ENCODE peak calls at places on chromosomes 4 and X, in four cellular contexts. H is GM12891, I is sigmoid colon, X is transverse colon. P is an unnamed sample.

GRCh38 chr4:72846280-72847111 is 223.0 kb downstream of the COX18 start:
- DNase-seq in H (no peak), X (no peak), I (no peak), P (no peak)

GRCh38 chr4:127783026-127783769 is 1.1 kb downstream of the HSPA4L start:
- DNase-seq in X (peak), I (peak), H (peak), P (no peak)

GRCh38 chr4:57405359-57405758 is 295.2 kb upstream of the IGFBP7 start:
- DNase-seq in X (no peak), I (no peak), H (no peak), P (no peak)

GRCh38 chr4:41882622-41883347 is 52.4 kb upstream of the TMEM33 start:
- DNase-seq in X (no peak), H (peak), I (no peak), P (peak)

GRCh38 chr4:17169699-17170098 is 271.3 kb upstream of the LDB2 start:
- DNase-seq in I (no peak), H (no peak), X (no peak), P (no peak)

GRCh38 chr4:117324851-117325491 is 239.6 kb upstream of the TRAM1L1 start:
- DNase-seq in I (no peak), X (no peak), H (no peak), P (no peak)

GRCh38 chrX:37380920-37381319 is 31.8 kb downstream of the PRRG1 start:
- DNase-seq in X (no peak), I (no peak), H (no peak), P (peak)

GRCh38 chrX:22063284-22063683 is 31.2 kb downstream of the PHEX start:
- DNase-seq in I (no peak), X (no peak), H (peak), P (no peak)

GRCh38 chr4:108901271-108901670 is 138.4 kb upstream of the ETNPPL start:
- DNase-seq in X (no peak), H (no peak), I (no peak), P (no peak)

GRCh38 chr4:37675587-37676290 is 10.4 kb downstream of the RELL1 start:
- DNase-seq in I (no peak), X (peak), H (peak), P (no peak)

GRCh38 chrX:74349387-74349786 is 45.4 kb downstream of the ZCCHC13 start:
- DNase-seq in H (no peak), I (no peak), X (no peak), P (no peak)

GRCh38 chr4:184953971-184954370 is 64.3 kb upstream of the HELT start:
- DNase-seq in I (no peak), H (no peak), X (no peak), P (no peak)

GRCh38 chrX:74009041-74009440 is 294.9 kb upstream of the ZCCHC13 start:
- DNase-seq in H (no peak), I (no peak), X (no peak), P (no peak)

GRCh38 chr4:110071466-110071865 is 126.9 kb downstream of the ELOVL6 start:
- DNase-seq in X (peak), I (no peak), H (no peak), P (no peak)

GRCh38 chr4:40309250-40309774 is 25.8 kb upstream of the CHRNA9 start:
- DNase-seq in I (peak), X (peak), H (no peak), P (no peak)

GRCh38 chrX:142043196-142043595 is 139.5 kb downstream of the MAGEC1 start:
- DNase-seq in X (no peak), H (no peak), I (no peak), P (no peak)

GRCh38 chrX:46180258-46180687 is 364.9 kb downstream of the ZNF674 start:
- DNase-seq in H (no peak), I (no peak), X (no peak), P (no peak)

GRCh38 chrX:110286126-110286525 is 31.8 kb downstream of the AMMECR1 start:
- DNase-seq in X (no peak), H (no peak), I (peak), P (peak)

GRCh38 chrX:2967998-2968909 is 38.1 kb upstream of the ARSH start:
- DNase-seq in I (no peak), X (peak), H (no peak), P (no peak)

GRCh38 chr4:7942019-7942556 is 2.4 kb upstream of the AFAP1 start:
- DNase-seq in I (peak), X (no peak), H (no peak), P (no peak)

GRCh38 chr4:7936963-7937362 is 2.7 kb downstream of the AFAP1 start:
- DNase-seq in I (no peak), X (no peak), H (no peak), P (no peak)

GRCh38 chr4:7941111-7942018 is 1.7 kb upstream of the AFAP1 start:
- DNase-seq in X (no peak), H (no peak), I (peak), P (no peak)

GRCh38 chr4:7939377-7940108 is at the start of gene AFAP1:
- DNase-seq in H (peak), I (peak), X (peak), P (peak)

DNA sequence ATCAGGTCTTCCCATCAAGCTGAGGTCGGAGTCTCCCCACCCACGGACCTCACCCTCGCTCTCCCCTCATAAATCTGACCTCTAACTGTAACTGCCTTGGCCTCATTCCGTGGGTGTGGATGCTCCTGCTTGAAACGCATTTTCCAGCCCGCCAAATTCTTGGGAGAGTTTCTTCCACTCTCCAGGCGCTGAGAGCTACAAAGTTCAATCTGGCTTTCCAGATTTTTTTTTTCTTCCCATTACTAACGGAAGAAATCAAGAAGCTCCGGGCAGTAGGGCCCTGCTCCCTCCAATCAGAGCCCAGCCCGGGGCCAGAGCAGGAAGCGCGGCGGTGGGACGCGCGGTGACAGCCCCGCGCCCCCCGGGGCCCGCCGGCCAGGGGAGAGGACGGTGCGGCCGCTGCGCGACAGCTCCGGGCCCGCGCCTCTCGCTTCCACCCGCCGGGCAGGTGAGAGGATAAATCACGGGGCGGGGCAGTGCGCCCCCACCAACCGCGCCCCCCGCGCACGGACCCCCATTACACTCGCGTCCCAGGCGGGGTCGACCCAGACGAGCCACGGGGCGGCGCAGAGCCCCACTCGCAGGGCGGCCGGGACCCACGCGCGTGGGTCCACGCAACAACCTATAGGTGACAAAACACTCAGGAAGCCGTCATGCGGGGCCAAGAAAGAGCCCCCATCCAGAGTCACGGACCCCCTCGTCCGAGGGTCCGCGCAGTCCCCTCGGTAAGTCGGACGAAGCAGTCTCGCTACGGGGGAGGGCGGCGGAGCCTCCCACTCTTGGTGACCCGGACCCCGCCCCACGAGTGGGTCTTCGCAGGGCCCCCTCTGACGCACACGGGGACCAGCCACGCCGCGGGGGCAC is 916 bp downstream of the AFAP1 start:
- DNase-seq in H (no peak), I (peak), X (peak), P (no peak)
- TF ChIP-seq POLR2A in H (no peak), I (peak), X (no peak), P (no peak)

GRCh38 chrX:55815546-55815945 is 98.0 kb downstream of the RRAGB start:
- DNase-seq in H (no peak), X (no peak), I (no peak), P (no peak)
- TF ChIP-seq POLR2A in H (no peak), X (no peak), I (no peak), P (no peak)

GRCh38 chrX:12974217-12974796 is 603 bp upstream of the TMSB4X start:
- DNase-seq in H (no peak), I (peak), X (peak), P (peak)
- TF ChIP-seq POLR2A in H (no peak), I (no peak), X (no peak), P (no peak)

GRCh38 chrX:103310592-103311400 is at the start of gene BEX2:
- DNase-seq in X (peak), H (peak), I (peak), P (peak)
- TF ChIP-seq POLR2A in X (peak), H (no peak), I (no peak), P (peak)

DNA sequence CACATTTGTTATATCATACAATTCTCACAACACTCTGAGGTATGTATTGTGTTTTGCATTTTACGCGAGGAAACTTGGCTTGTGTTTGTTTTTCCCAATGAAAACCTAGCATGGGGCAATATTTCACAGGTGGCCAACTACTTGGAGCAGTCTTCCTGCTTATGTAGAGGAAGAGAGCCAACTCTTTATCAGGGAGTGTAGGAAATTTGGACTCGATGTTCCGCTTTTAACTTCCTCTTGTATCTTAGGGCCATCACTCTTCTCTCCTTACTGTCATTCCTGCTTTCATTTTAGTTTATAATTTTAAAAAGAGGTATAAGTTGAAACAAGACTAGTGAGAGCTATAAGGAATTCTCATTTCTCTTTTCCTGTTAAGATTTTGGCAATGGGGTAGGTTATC is 107.7 kb upstream of the RPS6KA3 start:
- DNase-seq in X (no peak), H (no peak), I (no peak), P (no peak)
- TF ChIP-seq POLR2A in X (no peak), H (no peak), I (no peak), P (no peak)

DNA sequence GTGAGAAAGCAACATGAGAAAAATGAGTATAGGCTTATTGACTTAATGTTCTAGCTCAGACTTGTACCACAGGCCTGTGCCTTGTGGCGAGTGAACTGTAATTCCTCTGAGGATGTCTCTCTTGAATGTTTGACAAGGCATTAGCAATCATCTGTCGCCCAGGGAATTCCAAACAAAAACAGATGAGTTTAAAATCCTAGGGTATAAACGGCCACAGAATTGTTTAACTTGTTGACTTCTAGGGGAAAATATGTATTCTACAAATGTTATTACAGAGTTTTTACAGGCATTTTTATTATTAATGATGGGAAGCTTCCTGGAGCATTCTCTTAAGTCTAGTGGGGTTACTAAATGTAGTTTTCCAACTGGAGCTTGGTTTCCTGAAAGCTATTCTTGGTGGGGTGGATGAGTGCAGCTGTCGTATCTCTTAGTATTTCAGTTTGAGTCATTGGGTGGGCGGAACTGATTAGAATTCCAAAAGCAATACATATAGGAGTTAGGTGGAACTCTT is 40.6 kb downstream of the ARHGAP10 start:
- DNase-seq in X (no peak), I (no peak), H (no peak), P (no peak)
- TF ChIP-seq POLR2A in X (no peak), I (no peak), H (no peak), P (no peak)

DNA sequence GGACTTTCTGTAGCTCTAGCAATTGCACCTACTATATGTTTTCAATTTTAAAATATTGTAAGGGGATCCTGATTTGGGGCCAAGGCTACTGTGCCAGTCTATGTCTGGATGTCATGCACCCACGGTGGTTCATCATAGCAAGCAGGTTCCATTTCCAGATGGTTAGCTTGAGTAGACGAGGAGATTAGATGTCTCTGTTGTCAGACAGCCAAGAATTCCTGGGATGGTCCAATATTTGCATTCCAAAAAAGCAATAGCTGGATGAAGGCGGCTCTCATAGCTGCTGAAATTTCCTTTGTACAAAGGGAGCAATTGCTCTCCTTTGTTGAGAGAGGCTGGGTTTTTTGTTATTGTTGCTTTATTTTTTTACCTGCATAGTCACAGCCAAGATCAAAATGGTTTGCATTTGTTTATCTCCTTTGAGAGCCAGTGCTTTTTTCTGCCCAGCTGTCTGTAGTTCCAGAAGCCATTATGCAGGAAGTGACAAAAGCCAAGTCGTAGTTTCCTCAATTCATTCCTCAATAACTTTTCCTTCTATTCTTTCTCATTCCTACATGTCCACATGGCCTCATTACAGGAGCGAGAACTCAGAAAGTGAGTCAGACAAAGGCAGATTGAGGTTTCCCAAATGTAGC is 107.9 kb downstream of the MMRN1 start:
- DNase-seq in H (no peak), X (no peak), I (no peak), P (no peak)
- TF ChIP-seq POLR2A in H (no peak), X (no peak), I (no peak), P (no peak)

DNA sequence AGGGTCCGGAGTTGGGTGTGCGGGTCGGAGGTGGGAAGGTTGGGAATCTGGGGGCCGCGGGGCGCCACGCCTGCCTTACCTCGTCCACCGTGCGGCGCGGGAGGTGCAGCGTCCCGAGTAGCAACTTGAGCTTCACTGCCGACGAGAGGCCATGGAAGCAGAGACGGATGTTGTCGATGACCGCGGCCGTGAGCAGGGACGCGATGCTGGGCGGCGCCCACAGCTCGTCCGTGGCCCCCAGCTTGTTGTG is 178 bp downstream of the NELFA start:
- DNase-seq in H (no peak), I (no peak), X (no peak), P (no peak)
- TF ChIP-seq POLR2A in H (no peak), I (no peak), X (no peak), P (no peak)

GRCh38 chr4:87939978-87940690 is 35.4 kb upstream of the SPP1 start:
- DNase-seq in X (no peak), I (no peak), H (no peak), P (no peak)

GRCh38 chr4:87944967-87945366 is 30.5 kb upstream of the SPP1 start:
- DNase-seq in H (no peak), X (no peak), I (no peak), P (no peak)

GRCh38 chr4:87938746-87939145 is 36.8 kb upstream of the SPP1 start:
- DNase-seq in I (no peak), H (no peak), X (no peak), P (no peak)

GRCh38 chr4:87943660-87944149 is 31.8 kb upstream of the SPP1 start:
- DNase-seq in H (no peak), X (no peak), I (no peak), P (no peak)

DNA sequence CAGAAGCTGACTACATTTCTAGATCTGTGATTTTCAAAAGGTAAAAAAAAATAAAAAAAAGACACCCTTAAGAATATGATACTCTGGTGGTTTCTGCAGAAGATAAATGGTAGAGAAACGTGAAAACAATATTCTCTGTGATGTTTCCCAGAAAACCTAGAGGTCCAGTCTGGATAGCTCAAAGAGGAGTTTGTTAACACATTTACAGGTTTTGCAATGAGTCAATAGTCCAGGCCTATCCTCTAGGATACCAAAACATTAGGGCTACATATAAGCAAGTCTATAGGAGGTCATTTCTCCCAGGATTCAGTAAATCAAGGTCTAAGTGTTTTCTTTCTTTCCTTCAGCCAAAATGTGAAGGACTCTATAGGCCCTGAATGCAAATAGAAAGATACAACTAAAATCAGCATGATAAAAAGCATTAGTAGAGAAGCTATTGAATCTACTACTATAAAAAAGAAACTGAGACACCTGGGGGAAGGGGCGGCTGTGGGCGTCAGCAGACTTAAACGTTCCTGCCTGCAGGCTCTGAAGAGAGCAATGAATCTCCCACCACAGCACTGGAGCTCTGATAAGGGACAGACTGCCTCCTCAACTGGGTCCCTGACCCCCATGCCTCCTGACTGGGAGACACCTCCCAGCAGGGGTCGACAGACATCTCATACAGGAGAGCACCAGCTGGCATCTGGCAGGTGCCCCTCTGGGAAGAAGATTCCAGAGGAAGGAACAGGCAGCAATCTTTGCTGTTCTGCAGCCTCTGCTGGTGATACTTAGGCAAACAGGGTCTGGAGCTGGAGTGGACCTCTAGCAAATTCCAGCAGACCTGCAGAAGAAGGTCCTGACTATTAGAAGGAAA is 33.7 kb upstream of the SPP1 start:
- DNase-seq in X (no peak), H (no peak), I (no peak), P (no peak)
- TF ChIP-seq POLR2A in X (no peak), H (no peak), I (no peak), P (no peak)